ENCODE peak calls at places on chromosomes 7 and 10, in seven cellular contexts. O is lower leg skin, Q is psoas muscle, A is tibial artery, J is NB4, V is colonic mucosa, T is Peyer's patch. F is an unnamed sample.

GRCh38 chr7:37352974-37353948 is 95.4 kb downstream of the ELMO1 start:
- DNase-seq in O (no peak), T (no peak), V (peak), A (no peak), Q (peak), J (peak), F (no peak)

GRCh38 chr7:157433628-157434027 is 96.8 kb downstream of the DNAJB6 start:
- DNase-seq in O (peak), Q (peak), T (peak), J (peak), A (no peak), V (no peak), F (no peak)

GRCh38 chr10:9244880-9245279 is 1190.4 kb downstream of the GATA3 start:
- DNase-seq in J (no peak), Q (no peak), O (no peak), A (no peak), V (no peak), T (no peak), F (no peak)

GRCh38 chr7:77330169-77330882 is 85.8 kb downstream of the GSAP start:
- DNase-seq in Q (no peak), A (no peak), V (no peak), J (peak), T (no peak), O (no peak), F (no peak)

GRCh38 chr7:5354460-5355279 is 69.0 kb downstream of the TNRC18 start:
- DNase-seq in J (no peak), T (peak), O (no peak), Q (peak), A (peak), V (peak), F (no peak)

GRCh38 chr10:2111936-2112335 is 374.6 kb upstream of the ADARB2 start:
- DNase-seq in T (no peak), O (no peak), J (no peak), Q (no peak), A (no peak), V (no peak), F (no peak)

GRCh38 chr7:5213286-5213645 is 23.2 kb downstream of the WIPI2 start:
- DNase-seq in Q (no peak), J (no peak), A (no peak), T (peak), O (no peak), V (no peak), F (no peak)

GRCh38 chr7:103445228-103446020 is 583 bp downstream of the SLC26A5 start:
- DNase-seq in A (no peak), J (peak), T (no peak), Q (no peak), O (no peak), V (peak), F (no peak)

GRCh38 chr10:33979195-33979594 is 644.7 kb upstream of the NRP1 start:
- DNase-seq in O (no peak), V (no peak), T (no peak), A (no peak), Q (no peak), J (no peak), F (no peak)

GRCh38 chr10:59240581-59241183 is 64.2 kb downstream of the PHYHIPL start:
- DNase-seq in O (no peak), Q (no peak), A (no peak), J (peak), V (peak), T (no peak), F (no peak)

GRCh38 chr7:330554-331230 is 40.7 kb downstream of the FOXL3 start:
- DNase-seq in J (no peak), Q (peak), V (no peak), A (no peak), O (no peak), T (peak), F (no peak)

GRCh38 chr10:16491933-16492332 is 29.7 kb downstream of the C1QL3 start:
- DNase-seq in O (no peak), V (no peak), Q (no peak), T (no peak), J (no peak), A (no peak), F (no peak)

GRCh38 chr10:64091889-64092288 is 570.7 kb downstream of the REEP3 start:
- DNase-seq in V (peak), T (no peak), J (peak), A (no peak), Q (no peak), O (no peak), F (no peak)

GRCh38 chr7:70582921-70583895 is 548.7 kb upstream of the GALNT17 start:
- DNase-seq in V (no peak), T (no peak), A (no peak), Q (no peak), O (no peak), J (no peak), F (no peak)

GRCh38 chr10:27192284-27192683 is 37.1 kb downstream of the MASTL start:
- DNase-seq in O (no peak), J (no peak), A (peak), T (no peak), V (no peak), Q (no peak), F (peak)

GRCh38 chr7:148503900-148504487 is 86.6 kb upstream of the C7orf33 start:
- DNase-seq in O (no peak), Q (no peak), A (no peak), V (no peak), T (no peak), J (peak), F (no peak)

GRCh38 chr7:122588621-122589020 is 110.3 kb downstream of the RNF133 start:
- DNase-seq in Q (no peak), T (no peak), O (no peak), J (no peak), V (no peak), A (no peak), F (no peak)

GRCh38 chr10:72000073-72001025 is 36.2 kb downstream of the CHST3 start:
- DNase-seq in V (no peak), A (no peak), J (no peak), O (no peak), Q (no peak), T (no peak), F (no peak)

GRCh38 chr10:32070645-32071044 is 14.4 kb upstream of the KIF5B start:
- DNase-seq in V (no peak), O (no peak), T (no peak), A (no peak), Q (no peak), J (no peak), F (no peak)

GRCh38 chr7:148242271-148242801 is 348.2 kb upstream of the C7orf33 start:
- DNase-seq in J (peak), V (peak), A (no peak), T (no peak), Q (no peak), O (no peak), F (no peak)

GRCh38 chr7:10874666-10875065 is 99.0 kb upstream of the PHF14 start:
- DNase-seq in O (no peak), J (no peak), Q (no peak), V (no peak), T (no peak), A (no peak), F (no peak)

GRCh38 chr10:75773139-75773801 is 341.8 kb downstream of the LRMDA start:
- DNase-seq in V (no peak), J (peak), Q (no peak), T (no peak), A (peak), O (no peak), F (no peak)

GRCh38 chr10:132107947-132108877 is 42.5 kb downstream of the JAKMIP3 start:
- DNase-seq in J (no peak), O (no peak), Q (peak), A (no peak), V (no peak), T (peak), F (peak)

GRCh38 chr7:98165827-98166667 is 45.2 kb upstream of the BHLHA15 start:
- DNase-seq in V (peak), O (no peak), T (peak), A (no peak), J (peak), Q (peak), F (no peak)

GRCh38 chr10:27446091-27446918 is 57.8 kb upstream of the RAB18 start:
- DNase-seq in J (peak), Q (no peak), A (no peak), V (no peak), O (no peak), T (no peak), F (no peak)

GRCh38 chr7:22659741-22660140 is 67.3 kb upstream of the IL6 start:
- DNase-seq in Q (no peak), J (no peak), A (no peak), O (no peak), T (no peak), V (no peak), F (no peak)

GRCh38 chr10:83680470-83680891 is 458.8 kb upstream of the GHITM start:
- DNase-seq in T (no peak), O (no peak), Q (no peak), J (no peak), A (no peak), V (no peak), F (no peak)

GRCh38 chr7:130296221-130296951 is 3.4 kb downstream of the CPA4 start:
- DNase-seq in A (no peak), J (no peak), O (no peak), T (no peak), Q (no peak), V (no peak), F (no peak)

GRCh38 chr7:40760293-40760964 is 625.6 kb downstream of the SUGCT start:
- DNase-seq in T (no peak), Q (no peak), V (no peak), A (no peak), J (no peak), O (no peak), F (no peak)

GRCh38 chr7:79180533-79180932 is 272.9 kb downstream of the MAGI2 start:
- DNase-seq in V (no peak), A (no peak), O (no peak), T (no peak), Q (no peak), J (no peak), F (no peak)

GRCh38 chr10:3331104-3331645 is 158.6 kb upstream of the PITRM1 start:
- DNase-seq in O (no peak), T (no peak), V (no peak), J (no peak), A (no peak), Q (no peak), F (no peak)

GRCh38 chr7:95198891-95199290 is 125.4 kb downstream of the PON1 start:
- DNase-seq in Q (no peak), V (no peak), A (no peak), T (no peak), J (no peak), O (no peak), F (no peak)

GRCh38 chr7:245574-246295 is 44.2 kb upstream of the FOXL3 start:
- DNase-seq in J (no peak), A (no peak), T (no peak), O (no peak), Q (no peak), V (no peak), F (no peak)

GRCh38 chr10:6070647-6071046 is 8.5 kb upstream of the IL2RA start:
- DNase-seq in V (no peak), A (no peak), Q (no peak), O (peak), T (no peak), J (no peak), F (no peak)

GRCh38 chr10:72322280-72323058 is 32.2 kb downstream of the DNAJB12 start:
- DNase-seq in Q (no peak), V (no peak), A (no peak), T (no peak), J (no peak), O (no peak), F (no peak)

GRCh38 chr10:106582291-106582690 is 582.2 kb downstream of the SORCS1 start:
- DNase-seq in J (peak), V (no peak), T (no peak), Q (no peak), A (no peak), O (no peak), F (no peak)

GRCh38 chr10:130169136-130169888 is 33.1 kb downstream of the GLRX3 start:
- DNase-seq in V (no peak), A (no peak), T (no peak), O (no peak), Q (no peak), J (no peak), F (no peak)

GRCh38 chr10:120750167-120750566 is 101.0 kb upstream of the WDR11 start:
- DNase-seq in V (no peak), T (no peak), O (no peak), Q (no peak), J (peak), A (no peak), F (no peak)

GRCh38 chr10:14565199-14565598 is 209.5 kb downstream of the FAM107B start:
- DNase-seq in Q (peak), T (no peak), J (no peak), O (no peak), A (peak), V (peak), F (no peak)

GRCh38 chr7:1757601-1758000 is 87.5 kb downstream of the ELFN1 start:
- DNase-seq in V (no peak), J (no peak), O (no peak), Q (no peak), T (no peak), A (no peak), F (no peak)

GRCh38 chr7:1758417-1758858 is 88.4 kb downstream of the ELFN1 start:
- DNase-seq in A (no peak), V (no peak), T (no peak), O (no peak), J (peak), Q (peak), F (no peak)

GRCh38 chr7:1761097-1761496 is 91.0 kb downstream of the ELFN1 start:
- DNase-seq in Q (no peak), V (no peak), O (no peak), A (no peak), J (no peak), T (no peak), F (no peak)

GRCh38 chr7:1755783-1756626 is 85.9 kb downstream of the ELFN1 start:
- DNase-seq in O (no peak), T (no peak), A (no peak), V (no peak), Q (no peak), J (peak), F (no peak)

GRCh38 chr7:1758859-1759521 is 88.9 kb downstream of the ELFN1 start:
- DNase-seq in J (no peak), A (no peak), T (no peak), V (no peak), O (no peak), Q (no peak), F (no peak)
- TF ChIP-seq CTCF in J (no peak), A (no peak), T (no peak), V (no peak), O (no peak), Q (no peak), F (no peak)

GRCh38 chr7:31488562-31489203 is 25.2 kb upstream of the ITPRID1 start:
- DNase-seq in O (no peak), T (peak), V (peak), A (peak), Q (no peak), J (peak), F (no peak)
- TF ChIP-seq CTCF in O (no peak), T (no peak), V (peak), A (no peak), Q (peak), J (peak), F (peak)

DNA sequence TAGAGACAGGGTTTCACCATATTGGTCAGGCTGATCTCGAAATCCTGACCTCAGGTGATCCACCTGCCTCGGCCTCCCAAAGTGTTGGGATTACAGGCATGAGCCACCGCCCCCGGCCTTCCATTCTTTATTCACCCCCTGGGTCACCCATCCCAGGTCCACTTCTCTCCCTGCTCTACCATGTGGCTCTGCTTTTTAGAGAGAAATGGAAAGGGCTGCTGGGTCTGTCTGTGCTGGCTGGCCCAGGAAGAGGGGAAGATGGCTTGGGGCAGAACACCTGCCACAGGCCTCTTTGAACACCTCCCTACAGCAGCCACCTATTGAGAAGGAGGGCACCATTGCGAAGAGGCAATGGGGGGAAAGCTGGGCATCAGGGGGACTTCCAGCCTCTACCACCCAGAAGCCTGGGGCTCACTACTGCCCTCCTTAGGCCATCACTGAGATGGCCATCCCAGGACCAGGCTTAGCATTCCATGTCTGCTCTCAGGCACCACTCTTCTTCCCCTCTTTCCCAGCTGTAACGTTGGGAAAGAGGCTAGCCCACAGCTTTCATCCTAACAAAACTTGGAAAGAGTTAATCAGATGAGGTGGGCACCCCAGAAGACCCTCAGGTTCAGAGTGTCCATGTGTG is 256.3 kb downstream of the GRID1 start:
- DNase-seq in T (no peak), Q (no peak), O (peak), J (no peak), V (no peak), A (no peak), F (peak)
- TF ChIP-seq CTCF in T (no peak), Q (no peak), O (no peak), J (peak), V (no peak), A (no peak), F (no peak)

GRCh38 chr7:155252388-155252957 is 45.2 kb upstream of the INSIG1 start:
- DNase-seq in T (peak), V (no peak), J (no peak), Q (no peak), A (no peak), O (no peak), F (no peak)

GRCh38 chr7:155255071-155255470 is 42.6 kb upstream of the INSIG1 start:
- DNase-seq in A (no peak), O (no peak), J (no peak), T (peak), Q (no peak), V (no peak), F (no peak)

GRCh38 chr7:155252958-155253501 is 44.6 kb upstream of the INSIG1 start:
- DNase-seq in V (no peak), J (no peak), T (peak), O (no peak), Q (no peak), A (no peak), F (no peak)

GRCh38 chr7:155255660-155256059 is 42.0 kb upstream of the INSIG1 start:
- DNase-seq in V (no peak), J (no peak), A (no peak), T (no peak), Q (no peak), O (no peak), F (no peak)

DNA sequence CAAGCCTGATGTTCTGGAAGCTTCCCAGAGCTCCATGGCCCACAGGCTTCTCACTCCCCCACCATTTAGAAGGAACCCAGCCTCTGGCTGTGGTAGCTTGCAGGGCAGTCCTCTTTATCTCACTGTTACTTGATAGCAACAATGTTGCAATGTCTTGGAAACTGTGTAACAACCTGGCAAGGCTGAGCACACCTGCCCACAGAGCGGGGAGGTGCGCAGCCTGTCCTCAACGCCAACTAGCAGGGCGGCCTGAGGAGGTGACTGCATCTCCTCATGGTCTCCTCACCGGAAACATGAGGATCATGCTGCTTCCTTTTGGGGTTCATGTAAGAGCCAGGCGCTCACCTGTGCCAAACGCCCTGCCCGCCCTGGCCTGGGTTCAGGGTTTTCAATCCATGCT is 43.7 kb upstream of the INSIG1 start:
- DNase-seq in Q (no peak), V (no peak), T (no peak), A (no peak), J (no peak), O (no peak), F (no peak)
- TF ChIP-seq CTCF in Q (no peak), V (no peak), T (no peak), A (no peak), J (no peak), O (no peak), F (no peak)

DNA sequence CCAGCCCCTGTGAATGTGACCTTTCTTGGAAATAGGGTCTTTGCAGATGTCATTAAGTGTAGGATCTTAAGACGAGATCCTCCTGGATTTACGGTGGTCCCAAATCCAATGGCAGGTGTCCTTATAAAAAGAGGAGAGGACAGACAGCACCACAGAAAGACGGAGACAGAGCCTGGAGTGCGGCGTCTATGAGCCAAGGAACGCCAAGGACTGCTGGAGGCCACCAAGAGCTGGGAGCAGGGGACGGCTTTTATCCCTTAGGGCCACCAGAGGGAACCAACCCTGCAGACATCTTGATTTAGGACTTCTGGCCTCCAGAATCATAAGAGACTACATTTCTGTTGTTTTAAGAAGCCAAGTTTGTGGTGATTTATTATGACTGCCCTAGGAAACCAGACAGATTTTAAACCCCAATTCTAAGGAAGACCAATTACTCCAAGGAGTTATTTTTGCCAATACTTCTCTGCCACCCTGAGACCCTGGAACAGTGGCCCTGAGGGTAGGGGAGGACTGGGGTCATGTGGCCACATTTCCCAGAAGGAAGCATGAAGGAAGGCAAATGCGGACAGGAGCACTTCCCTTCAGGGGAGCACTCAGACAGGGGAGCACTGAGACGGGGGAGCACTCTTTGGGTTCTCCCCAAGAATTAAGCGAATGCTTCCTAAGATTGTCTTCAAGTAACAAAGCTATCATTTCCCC is 67.6 kb downstream of the CHST15 start:
- DNase-seq in O (no peak), V (no peak), T (no peak), Q (no peak), A (no peak), J (peak), F (no peak)
- TF ChIP-seq CTCF in O (no peak), V (no peak), T (peak), Q (peak), A (peak), J (peak), F (peak)

DNA sequence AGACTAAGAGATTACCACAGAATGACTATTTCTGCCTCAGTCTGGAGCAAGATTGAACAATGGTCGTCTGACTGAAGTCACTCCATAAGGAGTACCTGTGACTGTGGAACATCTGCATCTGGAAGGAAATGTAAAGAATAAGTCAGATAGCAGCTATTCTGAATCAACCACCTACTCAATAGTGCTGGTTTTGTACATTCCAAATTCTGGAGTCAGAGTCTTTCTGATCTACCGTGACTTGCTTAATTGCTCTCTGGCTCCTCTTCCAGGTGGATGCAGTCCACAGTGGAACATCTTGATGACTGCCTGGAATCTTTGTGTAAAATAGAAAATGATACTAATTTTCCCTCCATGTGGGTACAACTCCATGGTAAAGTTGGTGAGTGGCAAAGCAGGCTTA is 156.3 kb upstream of the SEMA3C start:
- DNase-seq in T (no peak), V (no peak), Q (no peak), A (no peak), O (no peak), J (no peak), F (no peak)
- TF ChIP-seq CTCF in T (no peak), V (no peak), Q (no peak), A (no peak), O (no peak), J (no peak), F (no peak)

F was measured in osteocyte.